ENCODE peak calls at places on chromosomes 4 and X, in six cellular contexts. F is breast epithelium, E is NB4, Z is K562, D is body of pancreas, M is sigmoid colon. G is an unnamed sample.

GRCh38 chr4:3416270-3416669 is 25.5 kb upstream of the HGFAC start:
- DNase-seq in F (no peak), E (no peak), Z (no peak), D (no peak), M (peak), G (no peak)

GRCh38 chr4:31246856-31247255 is 526.7 kb downstream of the PCDH7 start:
- DNase-seq in F (no peak), E (no peak), Z (no peak), D (no peak), M (no peak), G (no peak)

GRCh38 chr4:101169044-101170014 is 178.0 kb downstream of the PPP3CA start:
- DNase-seq in F (no peak), E (peak), Z (no peak), D (peak), M (peak), G (peak)

GRCh38 chr4:168610911-168611530 is 114.2 kb downstream of the PALLD start:
- DNase-seq in F (no peak), E (peak), Z (no peak), D (no peak), M (no peak), G (no peak)

GRCh38 chrX:40546870-40547269 is 33.9 kb upstream of the ATP6AP2 start:
- DNase-seq in F (no peak), E (no peak), Z (no peak), D (no peak), M (no peak), G (no peak)

GRCh38 chr4:154126276-154126675 is 337.4 kb upstream of the SFRP2 start:
- DNase-seq in F (no peak), E (no peak), Z (no peak), D (no peak), M (no peak), G (no peak)

GRCh38 chr4:128292349-128292748 is 4.7 kb upstream of the PGRMC2 start:
- DNase-seq in F (no peak), E (no peak), Z (no peak), D (no peak), M (no peak), G (no peak)

GRCh38 chr4:48832571-48832970 is 1.7 kb downstream of the OCIAD1 start:
- DNase-seq in F (no peak), E (no peak), Z (no peak), D (no peak), M (no peak), G (peak)

GRCh38 chr4:20418865-20419451 is 167.3 kb downstream of the SLIT2 start:
- DNase-seq in F (no peak), E (peak), Z (peak), D (peak), M (no peak), G (peak)

GRCh38 chrX:46554942-46555341 is 9.7 kb upstream of the ZNF674 start:
- DNase-seq in F (no peak), E (peak), Z (no peak), D (no peak), M (no peak), G (no peak)

GRCh38 chrX:103404225-103405008 is 28.1 kb downstream of the BEX3 start:
- DNase-seq in F (peak), E (peak), Z (peak), D (peak), M (peak), G (peak)
- TF ChIP-seq POLR2A in F (no peak), E (no peak), Z (peak), D (no peak), M (no peak), G (peak)

DNA sequence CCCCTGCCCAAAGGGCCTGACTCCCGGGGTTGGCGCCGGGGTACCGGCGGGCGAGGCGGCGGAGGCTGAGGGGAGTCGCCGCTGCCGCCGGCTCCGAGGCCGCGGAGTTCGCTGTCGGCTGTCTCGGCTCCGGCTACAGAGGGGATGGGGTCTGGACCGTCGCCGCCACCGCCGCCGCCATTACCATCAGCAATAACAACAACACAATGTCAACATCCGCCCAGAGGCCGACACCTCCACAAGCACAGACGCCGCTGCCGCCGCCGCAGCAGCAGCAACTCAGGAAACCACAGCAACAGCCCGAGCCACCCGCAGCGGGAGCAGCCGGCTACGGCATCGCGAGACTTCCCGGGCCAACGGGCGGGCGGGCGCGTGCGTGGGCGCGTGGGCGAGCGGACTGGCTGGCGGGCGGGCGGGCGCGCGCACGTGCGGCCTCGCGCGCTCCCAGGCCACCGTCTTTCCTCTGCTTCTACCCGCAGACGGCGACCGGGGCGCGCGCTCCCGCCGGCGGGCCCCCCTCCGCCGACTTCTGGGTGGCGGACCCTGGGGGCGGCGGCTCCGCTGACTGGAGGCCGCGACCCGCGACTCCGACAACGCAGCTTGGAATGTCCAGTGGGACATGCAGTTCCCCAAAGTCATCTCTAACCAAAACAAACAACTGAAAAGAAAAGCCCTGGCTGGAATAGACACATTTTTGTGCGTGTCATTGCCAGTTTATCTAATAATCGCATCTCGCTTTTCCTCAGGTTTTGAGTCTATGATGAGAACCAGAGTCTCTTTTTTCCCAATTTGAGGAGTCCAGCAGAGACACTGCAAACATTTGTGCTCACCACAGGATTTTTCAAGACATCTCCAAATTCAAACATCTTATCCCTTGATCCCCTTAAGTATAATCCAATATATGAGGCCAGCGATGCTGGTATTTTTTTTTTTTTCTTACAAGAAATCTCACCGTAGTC is at the start of gene CHIC2:
- DNase-seq in F (peak), E (peak), Z (peak), D (peak), M (peak), G (peak)
- TF ChIP-seq POLR2A in F (peak), E (peak), Z (peak), D (peak), M (peak), G (peak)

GRCh38 chr4:6502747-6503465 is 30.5 kb upstream of the PPP2R2C start:
- DNase-seq in F (peak), E (no peak), Z (no peak), D (no peak), M (no peak), G (no peak)

GRCh38 chr4:6499241-6499605 is 26.8 kb upstream of the PPP2R2C start:
- DNase-seq in F (peak), E (no peak), Z (no peak), D (no peak), M (no peak), G (no peak)

GRCh38 chr4:6500481-6501135 is 28.2 kb upstream of the PPP2R2C start:
- DNase-seq in F (peak), E (no peak), Z (no peak), D (no peak), M (no peak), G (no peak)

GRCh38 chr4:6502147-6502546 is 29.7 kb upstream of the PPP2R2C start:
- DNase-seq in F (peak), E (no peak), Z (no peak), D (no peak), M (no peak), G (no peak)

GRCh38 chr4:6501171-6501570 is 28.8 kb upstream of the PPP2R2C start:
- DNase-seq in F (peak), E (no peak), Z (no peak), D (no peak), M (no peak), G (no peak)
- TF ChIP-seq POLR2A in F (no peak), E (no peak), Z (no peak), D (no peak), M (no peak), G (no peak)

GRCh38 chr4:182236186-182236585 is 7.0 kb upstream of the TENM3 start:
- DNase-seq in F (no peak), E (no peak), Z (no peak), D (no peak), M (no peak), G (no peak)

GRCh38 chr4:182238355-182238931 is 4.8 kb upstream of the TENM3 start:
- DNase-seq in F (no peak), E (no peak), Z (no peak), D (no peak), M (no peak), G (no peak)

GRCh38 chr4:182242793-182243192 is 409 bp upstream of the TENM3 start:
- DNase-seq in F (no peak), E (no peak), Z (no peak), D (no peak), M (no peak), G (no peak)

GRCh38 chr4:182245041-182245440 is 1.8 kb downstream of the TENM3 start:
- DNase-seq in F (no peak), E (no peak), Z (no peak), D (no peak), M (no peak), G (no peak)

DNA sequence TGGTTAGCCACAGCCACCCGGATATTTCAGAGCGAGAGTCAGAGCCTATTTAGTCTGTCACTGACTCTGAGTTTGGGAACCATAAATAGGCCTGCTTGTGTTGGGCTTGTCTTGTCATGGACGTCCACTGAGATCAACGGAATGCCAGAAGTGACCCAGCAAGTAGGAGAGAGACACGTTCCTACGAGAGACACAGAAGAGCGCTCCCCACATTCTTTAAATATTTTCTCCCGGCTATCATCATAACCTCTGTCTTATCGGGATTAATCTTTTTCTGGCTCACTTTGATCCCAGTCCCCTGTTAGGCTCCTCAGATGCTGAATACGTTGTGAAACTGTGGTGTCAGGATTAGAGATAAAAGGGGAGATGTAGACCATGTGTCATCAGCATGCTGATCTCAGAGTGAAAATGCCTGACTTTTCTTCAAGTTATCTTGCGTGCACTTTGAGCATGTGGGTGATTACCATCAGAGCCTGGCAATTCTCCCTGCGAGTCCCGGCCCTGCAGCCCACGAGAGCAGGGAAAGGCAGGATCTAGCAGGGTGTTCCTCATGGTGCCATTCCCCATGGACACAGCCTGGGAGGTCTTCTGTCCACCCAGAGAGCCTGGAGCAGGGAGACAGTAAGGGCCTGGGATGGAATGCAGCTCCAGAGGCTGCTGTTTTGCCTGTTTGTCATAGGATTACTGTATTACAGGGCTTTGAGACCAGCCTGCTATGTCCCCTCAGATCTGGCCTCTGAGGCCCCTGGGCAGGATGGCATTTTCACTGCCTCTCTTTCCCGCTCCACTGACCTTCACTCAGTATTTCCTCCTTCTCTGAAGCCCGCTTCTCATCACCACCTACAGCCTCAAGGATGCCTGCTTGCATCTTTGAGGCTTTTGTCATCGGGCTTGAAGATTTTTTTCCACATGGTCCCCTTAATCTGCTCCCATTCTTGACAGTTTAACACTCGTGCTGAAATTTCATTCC is 2.8 kb upstream of the TENM3 start:
- DNase-seq in F (no peak), E (no peak), Z (no peak), D (peak), M (no peak), G (no peak)
- TF ChIP-seq POLR2A in F (no peak), E (no peak), Z (no peak), D (no peak), M (no peak), G (no peak)

GRCh38 chrX:1391370-1391706 is 575 bp downstream of the SLC25A6 start:
- DNase-seq in F (peak), E (no peak), Z (peak), D (no peak), M (no peak), G (no peak)

GRCh38 chrX:1390621-1391369 is 1.1 kb downstream of the SLC25A6 start:
- DNase-seq in F (peak), E (no peak), Z (no peak), D (no peak), M (peak), G (no peak)

GRCh38 chrX:1392376-1393130 is 640 bp upstream of the SLC25A6 start:
- DNase-seq in F (peak), E (peak), Z (peak), D (peak), M (peak), G (no peak)

GRCh38 chrX:1389993-1390285 is 2.0 kb downstream of the SLC25A6 start:
- DNase-seq in F (no peak), E (no peak), Z (no peak), D (no peak), M (no peak), G (no peak)

DNA sequence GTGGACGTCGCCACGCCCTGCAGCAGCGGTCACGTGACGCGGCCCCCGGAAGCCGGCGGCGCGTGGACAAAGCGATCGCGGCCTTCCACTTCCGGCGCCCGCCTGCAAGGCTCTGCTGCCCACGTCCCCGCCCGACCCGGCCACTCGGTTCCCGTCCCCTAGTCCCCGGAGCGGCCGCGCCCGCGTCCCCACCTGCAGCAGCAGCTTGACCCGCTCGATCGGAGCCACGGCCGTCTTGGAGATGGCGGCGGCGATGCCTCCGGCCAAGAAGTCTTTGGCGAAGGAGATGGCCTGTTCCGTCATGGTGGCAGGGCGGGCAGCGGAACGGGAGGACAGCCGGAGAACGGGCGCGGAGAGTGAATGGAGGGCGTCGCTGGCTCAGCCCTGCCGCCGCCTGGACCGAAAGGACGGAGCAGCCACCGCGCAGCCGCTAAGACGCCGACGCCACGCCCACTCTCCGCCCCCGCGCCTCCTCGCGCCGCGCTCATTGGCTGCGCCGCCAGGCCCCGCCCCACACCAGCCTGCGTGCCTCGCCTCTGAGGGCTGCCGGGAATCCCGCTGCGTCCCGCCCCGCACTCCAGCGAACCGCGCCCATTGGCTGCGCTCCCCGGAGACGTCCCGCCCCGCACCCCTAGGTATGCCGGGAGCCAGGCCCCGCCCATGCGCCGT is at the start of gene SLC25A6:
- DNase-seq in F (peak), E (peak), Z (peak), D (peak), M (peak), G (no peak)
- TF ChIP-seq POLR2A in F (peak), E (peak), Z (peak), D (peak), M (peak), G (peak)

DNA sequence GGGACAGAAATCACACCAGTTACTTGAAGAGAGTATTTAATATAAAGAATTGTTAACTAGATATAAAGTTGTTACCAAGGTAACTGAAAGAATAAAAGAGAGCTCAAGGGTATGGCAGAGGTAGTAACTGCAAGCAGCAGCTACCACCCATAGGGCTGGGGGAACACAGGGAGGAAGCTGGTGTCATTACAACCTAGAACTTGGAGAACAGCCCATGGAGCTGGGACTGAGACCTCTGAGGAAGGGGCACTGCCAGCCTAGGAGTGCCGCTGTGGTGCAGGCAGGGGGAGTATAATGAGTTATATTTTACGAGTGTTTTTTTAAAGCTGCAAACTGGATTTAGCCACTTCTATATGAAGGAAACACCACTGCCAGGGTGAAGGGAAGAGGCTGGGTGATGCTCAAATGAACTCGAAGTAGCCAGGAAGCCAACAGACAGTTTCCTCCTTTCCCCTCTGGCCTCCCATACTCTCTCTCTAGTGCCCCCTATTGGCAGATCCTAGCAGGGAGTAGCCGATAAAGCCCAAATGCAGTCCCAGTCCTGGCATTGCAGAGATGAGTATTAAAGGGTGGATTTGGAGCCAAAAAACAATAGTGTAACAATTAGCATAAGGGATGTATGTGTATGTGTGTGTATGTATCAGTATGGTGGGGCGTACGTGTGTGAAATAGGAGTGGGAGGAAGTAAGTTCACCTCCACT is 213.7 kb upstream of the LDB2 start:
- DNase-seq in F (no peak), E (peak), Z (peak), D (no peak), M (no peak), G (peak)
- TF ChIP-seq POLR2A in F (no peak), E (no peak), Z (no peak), D (no peak), M (no peak), G (no peak)

DNA sequence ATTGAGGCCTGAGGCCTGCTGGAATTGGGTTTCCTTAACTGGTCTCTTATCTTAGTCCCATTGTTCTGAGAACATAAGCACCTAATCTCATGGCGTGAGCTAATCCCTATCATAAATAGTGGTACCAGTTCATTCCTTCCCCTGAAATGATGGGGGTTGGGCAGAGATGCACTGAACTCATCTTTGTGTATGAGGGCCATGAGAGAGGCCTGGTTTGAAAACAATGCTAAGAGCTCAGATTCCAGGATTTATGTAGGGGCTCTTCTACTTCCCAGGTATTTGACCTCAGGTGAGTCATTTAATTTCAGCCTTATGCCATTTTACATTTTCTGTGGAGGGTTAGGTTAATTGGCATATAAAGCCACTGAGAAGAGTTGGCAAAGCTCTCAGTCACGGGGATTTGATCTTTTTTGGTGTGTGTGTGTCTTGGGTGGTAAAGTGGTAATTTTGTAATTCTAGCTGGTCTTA is 4.4 kb downstream of the RBM3 start:
- DNase-seq in F (no peak), E (no peak), Z (no peak), D (no peak), M (no peak), G (no peak)
- TF ChIP-seq POLR2A in F (no peak), E (peak), Z (peak), D (no peak), M (no peak), G (no peak)

GRCh38 chrX:20361081-20361889 is 94.6 kb upstream of the RPS6KA3 start:
- DNase-seq in F (no peak), E (peak), Z (no peak), D (peak), M (no peak), G (no peak)

GRCh38 chrX:20363003-20363674 is 96.4 kb upstream of the RPS6KA3 start:
- DNase-seq in F (no peak), E (no peak), Z (peak), D (peak), M (no peak), G (no peak)

GRCh38 chrX:20364238-20364637 is 97.5 kb upstream of the RPS6KA3 start:
- DNase-seq in F (no peak), E (no peak), Z (no peak), D (no peak), M (no peak), G (no peak)

GRCh38 chrX:20361890-20362262 is 95.2 kb upstream of the RPS6KA3 start:
- DNase-seq in F (no peak), E (no peak), Z (no peak), D (peak), M (no peak), G (no peak)

GRCh38 chrX:20362268-20363002 is 95.7 kb upstream of the RPS6KA3 start:
- DNase-seq in F (no peak), E (no peak), Z (peak), D (peak), M (no peak), G (no peak)
- TF ChIP-seq POLR2A in F (no peak), E (no peak), Z (no peak), D (no peak), M (no peak), G (no peak)

GRCh38 chrX:75989806-75990590 is 182.9 kb upstream of the PBDC1 start:
- DNase-seq in F (no peak), E (no peak), Z (no peak), D (no peak), M (no peak), G (no peak)

GRCh38 chrX:75986980-75987379 is 185.9 kb upstream of the PBDC1 start:
- DNase-seq in F (no peak), E (no peak), Z (no peak), D (no peak), M (no peak), G (no peak)
- TF ChIP-seq POLR2A in F (no peak), E (no peak), Z (no peak), D (no peak), M (no peak), G (no peak)